ENCODE peak calls at places on chromosomes 16 and 17, in seven cellular contexts. S is esophagus squamous epithelium, F is fibroblast of lung, X is spleen, U is BJ, Q is gastrocnemius medialis, E is upper lobe of right lung. M is an unnamed sample.

GRCh38 chr16:5461141-5461540 is 363.5 kb upstream of the EEF2KMT start:
- DNase-seq in S (no peak), F (no peak), X (no peak), U (no peak), Q (no peak), E (no peak), M (no peak)

GRCh38 chr17:7767425-7768021 is 50.0 kb downstream of the DNAH2 start:
- DNase-seq in S (no peak), F (peak; percentile 59), X (peak; percentile 39), U (no peak), Q (no peak), E (peak; percentile 70), M (no peak)

GRCh38 chr17:41329279-41329925 is 13.9 kb upstream of the KRTAP17-1 start:
- DNase-seq in S (no peak), F (peak; percentile 39), X (no peak), U (no peak), Q (no peak), E (peak; percentile 73), M (no peak)

GRCh38 chr16:23324727-23325126 is 22.6 kb downstream of the SCNN1B start:
- DNase-seq in S (no peak), F (no peak), X (no peak), U (no peak), Q (peak; percentile 28), E (peak; percentile 89), M (no peak)

GRCh38 chr16:57613514-57613913 is 14.9 kb upstream of the ADGRG1 start:
- DNase-seq in S (no peak), F (no peak), X (peak; percentile 10), U (no peak), Q (no peak), E (peak; percentile 16), M (no peak)

GRCh38 chr17:55576237-55576998 is 65.2 kb upstream of the SMIM36 start:
- DNase-seq in S (no peak), F (peak; percentile 87), X (no peak), U (peak; percentile 39), Q (no peak), E (no peak), M (peak; percentile 41)

GRCh38 chr17:80901319-80901718 is 90.3 kb upstream of the CHMP6 start:
- DNase-seq in S (no peak), F (peak; percentile 57), X (no peak), U (no peak), Q (no peak), E (no peak), M (no peak)

GRCh38 chr16:71431176-71431575 is 10.7 kb downstream of the TLE7 start:
- DNase-seq in S (no peak), F (no peak), X (peak; percentile 42), U (no peak), Q (no peak), E (no peak), M (no peak)

GRCh38 chr17:75970011-75970523 is 8.9 kb downstream of the ACOX1 start:
- DNase-seq in S (no peak), F (no peak), X (no peak), U (no peak), Q (no peak), E (no peak), M (no peak)

GRCh38 chr17:39674702-39675389 is 6.6 kb downstream of the PNMT start:
- DNase-seq in S (no peak), F (no peak), X (peak; percentile 77), U (no peak), Q (no peak), E (peak; percentile 74), M (no peak)

GRCh38 chr17:82950525-82951102 is 110.8 kb upstream of the ZNF750 start:
- DNase-seq in S (no peak), F (no peak), X (no peak), U (no peak), Q (no peak), E (no peak), M (no peak)

GRCh38 chr17:73045722-73046121 is 46.8 kb downstream of the SLC39A11 start:
- DNase-seq in S (no peak), F (no peak), X (no peak), U (no peak), Q (no peak), E (no peak), M (no peak)

GRCh38 chr17:28896884-28897768 is at the start of gene FLOT2:
- DNase-seq in S (no peak), F (peak; percentile 31), X (peak; percentile 93), U (no peak), Q (peak; percentile 53), E (peak; percentile 89), M (no peak)

GRCh38 chr16:89150090-89150835 is 21.3 kb upstream of the CDH15 start:
- DNase-seq in S (no peak), F (no peak), X (peak; percentile 57), U (no peak), Q (no peak), E (peak; percentile 44), M (no peak)

GRCh38 chr16:26995522-26995921 is 71.2 kb upstream of the C16orf82 start:
- DNase-seq in S (no peak), F (no peak), X (no peak), U (no peak), Q (no peak), E (no peak), M (no peak)

GRCh38 chr16:69397821-69398521 is 12.2 kb upstream of the TERF2 start:
- DNase-seq in S (no peak), F (peak; percentile 78), X (no peak), U (peak; percentile 14), Q (peak; percentile 45), E (no peak), M (no peak)

GRCh38 chr16:31253642-31254045 is 6.1 kb upstream of the ITGAM start:
- DNase-seq in S (no peak), F (no peak), X (peak; percentile 81), U (no peak), Q (peak; percentile 42), E (no peak), M (no peak)

GRCh38 chr17:45235071-45236001 is 13.7 kb downstream of the FMNL1 start:
- DNase-seq in S (no peak), F (peak; percentile 59), X (peak; percentile 92), U (no peak), Q (peak; percentile 65), E (peak; percentile 83), M (no peak)
- H3K4me3 ChIP-seq in S (no peak overlapping the region), F (no peak overlapping the region), X (no peak overlapping the region), U (no peak overlapping the region), Q (no peak overlapping the region), E (no peak overlapping the region), M (no peak overlapping the region)

DNA sequence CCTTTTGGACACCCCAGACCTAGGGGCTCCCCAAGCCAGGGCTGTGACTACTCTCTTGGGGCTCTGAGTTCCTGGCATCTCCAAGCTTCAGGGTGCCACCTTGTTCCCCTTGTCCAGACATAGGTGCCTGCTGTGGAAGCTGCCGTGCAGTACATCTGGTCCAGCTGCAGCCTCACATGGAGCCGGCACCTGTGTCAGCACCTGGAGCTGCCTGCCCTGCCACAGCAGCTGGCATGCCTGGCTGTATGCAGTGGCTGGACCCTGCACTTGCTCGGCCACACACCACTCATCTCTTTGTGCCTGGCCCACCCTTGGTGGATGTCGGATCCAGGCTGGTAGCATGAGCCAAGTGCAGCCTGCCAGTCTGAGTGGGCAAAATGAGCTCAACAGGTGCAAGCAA is 775.8 kb downstream of the CDH11 start:
- DNase-seq in S (no peak), F (no peak), X (peak; percentile 61), U (no peak), Q (no peak), E (no peak), M (no peak)
- H3K4me3 ChIP-seq in S (no peak overlapping the region), F (no peak overlapping the region), X (no peak overlapping the region), U (no peak overlapping the region), Q (no peak overlapping the region), E (no peak overlapping the region), M (no peak overlapping the region)

GRCh38 chr16:67963325-67964321 is 4.8 kb downstream of the SLC12A4 start:
- DNase-seq in S (no peak), F (no peak), X (peak; percentile 75), U (no peak), Q (peak; percentile 64), E (no peak), M (no peak)
- H3K4me3 ChIP-seq in S (no peak overlapping the region), F (no peak overlapping the region), X (no peak overlapping the region), U (no peak overlapping the region), Q (peak overlapping the region; percentile 5), E (no peak overlapping the region), M (no peak overlapping the region)

GRCh38 chr17:45313419-45313771 is 3.4 kb downstream of the MAP3K14 start:
- DNase-seq in S (no peak), F (no peak), X (no peak), U (no peak), Q (peak; percentile 51), E (no peak), M (no peak)

GRCh38 chr17:45315583-45316270 is 1.1 kb downstream of the MAP3K14 start:
- DNase-seq in S (no peak), F (no peak), X (no peak), U (no peak), Q (no peak), E (no peak), M (no peak)

GRCh38 chr17:45312477-45313418 is 4.1 kb downstream of the MAP3K14 start:
- DNase-seq in S (no peak), F (no peak), X (no peak), U (no peak), Q (peak; percentile 25), E (no peak), M (no peak)

GRCh38 chr17:45314761-45315549 is 1.9 kb downstream of the MAP3K14 start:
- DNase-seq in S (no peak), F (no peak), X (no peak), U (no peak), Q (no peak), E (no peak), M (no peak)

GRCh38 chr17:45313927-45314760 is 2.7 kb downstream of the MAP3K14 start:
- DNase-seq in S (no peak), F (no peak), X (no peak), U (no peak), Q (no peak), E (no peak), M (no peak)
- H3K4me3 ChIP-seq in S (peak overlapping the region; percentile 84), F (peak overlapping the region; percentile 96), X (no peak overlapping the region), U (peak overlapping the region; percentile 92), Q (peak overlapping the region; percentile 75), E (peak overlapping the region; percentile 91), M (peak overlapping the region; percentile 93)

GRCh38 chr16:11312718-11313492 is 31.8 kb upstream of the PRM1 start:
- DNase-seq in S (no peak), F (peak; percentile 84), X (no peak), U (peak; percentile 52), Q (no peak), E (no peak), M (no peak)
- H3K4me3 ChIP-seq in S (no peak overlapping the region), F (no peak overlapping the region), X (no peak overlapping the region), U (no peak overlapping the region), Q (no peak overlapping the region), E (no peak overlapping the region), M (no peak overlapping the region)

GRCh38 chr17:78128616-78129384 is at the start of gene TMC6:
- DNase-seq in S (no peak), F (no peak), X (peak; percentile 94), U (no peak), Q (no peak), E (peak; percentile 91), M (no peak)
- H3K4me3 ChIP-seq in S (peak within 1 kb of the TSS; percentile 41), F (peak within 1 kb of the TSS; percentile 33), X (peak within 1 kb of the TSS; percentile 80), U (peak within 1 kb of the TSS; percentile 42), Q (peak within 1 kb of the TSS; percentile 59), E (peak within 1 kb of the TSS; percentile 93), M (peak within 1 kb of the TSS; percentile 65)